ENCODE peak calls at places on chromosomes 16 and 17, in seven cellular contexts. One of them, this sample, is unnamed.

GRCh38 chr16:68251812-68252211 is 6.6 kb downstream of the PLA2G15 start:
- DNase-seq in NCI-H2029 treated with DMSO at 0.1 percent for 48 hours: no peak
- DNase-seq in mesendoderm: no peak
- DNase-seq in T follicular helper cell: no peak
- DNase-seq in choroid plexus epithelial cell: no peak
- DNase-seq in HFFc6: no peak
- DNase-seq in stimulated activated CD4-positive, alpha-beta T cell treated with anti-CD3 and anti-CD28 coated beads, Interleukin-1b, Interleukin-23, amount 100 ng/mL, for 4 hours: no peak
- DNase-seq in this sample: no peak

GRCh38 chr16:84455031-84455430 is 49.4 kb downstream of the MEAK7 start:
- DNase-seq in choroid plexus epithelial cell: no peak
- DNase-seq in T follicular helper cell: no peak
- DNase-seq in HFFc6: no peak
- DNase-seq in stimulated activated CD4-positive, alpha-beta T cell treated with anti-CD3 and anti-CD28 coated beads, Interleukin-1b, Interleukin-23, amount 100 ng/mL, for 4 hours: no peak
- DNase-seq in mesendoderm: no peak
- DNase-seq in NCI-H2029 treated with DMSO at 0.1 percent for 48 hours: no peak
- DNase-seq in this sample: no peak

GRCh38 chr16:77443834-77444460 is 9.1 kb upstream of the ADAMTS18 start:
- DNase-seq in choroid plexus epithelial cell: no peak
- DNase-seq in T follicular helper cell: no peak
- DNase-seq in mesendoderm: no peak
- DNase-seq in HFFc6: no peak
- DNase-seq in NCI-H2029 treated with DMSO at 0.1 percent for 48 hours: peak
- DNase-seq in stimulated activated CD4-positive, alpha-beta T cell treated with anti-CD3 and anti-CD28 coated beads, Interleukin-1b, Interleukin-23, amount 100 ng/mL, for 4 hours: no peak
- DNase-seq in this sample: no peak

GRCh38 chr16:68469728-68470460 is 21.6 kb upstream of the SMPD3 start:
- DNase-seq in HFFc6: no peak
- DNase-seq in stimulated activated CD4-positive, alpha-beta T cell treated with anti-CD3 and anti-CD28 coated beads, Interleukin-1b, Interleukin-23, amount 100 ng/mL, for 4 hours: no peak
- DNase-seq in choroid plexus epithelial cell: no peak
- DNase-seq in mesendoderm: no peak
- DNase-seq in NCI-H2029 treated with DMSO at 0.1 percent for 48 hours: no peak
- DNase-seq in T follicular helper cell: no peak
- DNase-seq in this sample: no peak

GRCh38 chr17:66417300-66417719 is 114.9 kb downstream of the PRKCA start:
- DNase-seq in NCI-H2029 treated with DMSO at 0.1 percent for 48 hours: no peak
- DNase-seq in choroid plexus epithelial cell: no peak
- DNase-seq in mesendoderm: no peak
- DNase-seq in stimulated activated CD4-positive, alpha-beta T cell treated with anti-CD3 and anti-CD28 coated beads, Interleukin-1b, Interleukin-23, amount 100 ng/mL, for 4 hours: no peak
- DNase-seq in T follicular helper cell: no peak
- DNase-seq in HFFc6: no peak
- DNase-seq in this sample: no peak

GRCh38 chr17:67372751-67373150 is 4.3 kb upstream of the PITPNC1 start:
- DNase-seq in T follicular helper cell: no peak
- DNase-seq in NCI-H2029 treated with DMSO at 0.1 percent for 48 hours: no peak
- DNase-seq in choroid plexus epithelial cell: no peak
- DNase-seq in mesendoderm: no peak
- DNase-seq in stimulated activated CD4-positive, alpha-beta T cell treated with anti-CD3 and anti-CD28 coated beads, Interleukin-1b, Interleukin-23, amount 100 ng/mL, for 4 hours: no peak
- DNase-seq in HFFc6: no peak
- DNase-seq in this sample: no peak

GRCh38 chr17:66633322-66633965 is 201.5 kb upstream of the CACNG5 start:
- DNase-seq in stimulated activated CD4-positive, alpha-beta T cell treated with anti-CD3 and anti-CD28 coated beads, Interleukin-1b, Interleukin-23, amount 100 ng/mL, for 4 hours: peak
- DNase-seq in choroid plexus epithelial cell: peak
- DNase-seq in mesendoderm: no peak
- DNase-seq in HFFc6: no peak
- DNase-seq in NCI-H2029 treated with DMSO at 0.1 percent for 48 hours: no peak
- DNase-seq in T follicular helper cell: no peak
- DNase-seq in this sample: no peak

GRCh38 chr17:60585887-60586286 is 14.1 kb upstream of the PPM1D start:
- DNase-seq in mesendoderm: no peak
- DNase-seq in choroid plexus epithelial cell: no peak
- DNase-seq in T follicular helper cell: no peak
- DNase-seq in stimulated activated CD4-positive, alpha-beta T cell treated with anti-CD3 and anti-CD28 coated beads, Interleukin-1b, Interleukin-23, amount 100 ng/mL, for 4 hours: no peak
- DNase-seq in NCI-H2029 treated with DMSO at 0.1 percent for 48 hours: no peak
- DNase-seq in HFFc6: no peak
- DNase-seq in this sample: no peak

GRCh38 chr16:80341242-80341641 is 199.6 kb upstream of the DYNLRB2 start:
- DNase-seq in choroid plexus epithelial cell: no peak
- DNase-seq in stimulated activated CD4-positive, alpha-beta T cell treated with anti-CD3 and anti-CD28 coated beads, Interleukin-1b, Interleukin-23, amount 100 ng/mL, for 4 hours: no peak
- DNase-seq in HFFc6: no peak
- DNase-seq in mesendoderm: peak
- DNase-seq in T follicular helper cell: no peak
- DNase-seq in NCI-H2029 treated with DMSO at 0.1 percent for 48 hours: no peak
- DNase-seq in this sample: no peak

GRCh38 chr17:75267403-75268232 is 3.4 kb downstream of the MIF4GD start:
- DNase-seq in NCI-H2029 treated with DMSO at 0.1 percent for 48 hours: peak
- DNase-seq in HFFc6: no peak
- DNase-seq in T follicular helper cell: no peak
- DNase-seq in stimulated activated CD4-positive, alpha-beta T cell treated with anti-CD3 and anti-CD28 coated beads, Interleukin-1b, Interleukin-23, amount 100 ng/mL, for 4 hours: no peak
- DNase-seq in mesendoderm: peak
- DNase-seq in choroid plexus epithelial cell: no peak
- DNase-seq in this sample: no peak

GRCh38 chr16:84979516-84979915 is 31.8 kb downstream of the ZDHHC7 start:
- DNase-seq in HFFc6: no peak
- DNase-seq in NCI-H2029 treated with DMSO at 0.1 percent for 48 hours: no peak
- DNase-seq in choroid plexus epithelial cell: no peak
- DNase-seq in T follicular helper cell: no peak
- DNase-seq in stimulated activated CD4-positive, alpha-beta T cell treated with anti-CD3 and anti-CD28 coated beads, Interleukin-1b, Interleukin-23, amount 100 ng/mL, for 4 hours: no peak
- DNase-seq in mesendoderm: no peak
- DNase-seq in this sample: no peak

GRCh38 chr16:75931043-75931442 is 204.8 kb upstream of the CPHXL start:
- DNase-seq in mesendoderm: no peak
- DNase-seq in stimulated activated CD4-positive, alpha-beta T cell treated with anti-CD3 and anti-CD28 coated beads, Interleukin-1b, Interleukin-23, amount 100 ng/mL, for 4 hours: no peak
- DNase-seq in choroid plexus epithelial cell: peak
- DNase-seq in HFFc6: peak
- DNase-seq in NCI-H2029 treated with DMSO at 0.1 percent for 48 hours: no peak
- DNase-seq in T follicular helper cell: no peak
- DNase-seq in this sample: no peak

GRCh38 chr17:44906010-44906646 is 6.9 kb upstream of the EFTUD2 start:
- DNase-seq in NCI-H2029 treated with DMSO at 0.1 percent for 48 hours: no peak
- DNase-seq in stimulated activated CD4-positive, alpha-beta T cell treated with anti-CD3 and anti-CD28 coated beads, Interleukin-1b, Interleukin-23, amount 100 ng/mL, for 4 hours: no peak
- DNase-seq in choroid plexus epithelial cell: peak
- DNase-seq in T follicular helper cell: no peak
- DNase-seq in mesendoderm: peak
- DNase-seq in HFFc6: peak
- DNase-seq in this sample: no peak

GRCh38 chr17:59381716-59382570 is 50.5 kb downstream of the YPEL2 start:
- DNase-seq in choroid plexus epithelial cell: peak
- DNase-seq in mesendoderm: no peak
- DNase-seq in NCI-H2029 treated with DMSO at 0.1 percent for 48 hours: peak
- DNase-seq in stimulated activated CD4-positive, alpha-beta T cell treated with anti-CD3 and anti-CD28 coated beads, Interleukin-1b, Interleukin-23, amount 100 ng/mL, for 4 hours: no peak
- DNase-seq in HFFc6: no peak
- DNase-seq in T follicular helper cell: no peak
- DNase-seq in this sample: no peak

GRCh38 chr17:67615011-67615561 is 102.7 kb upstream of the NOL11 start:
- DNase-seq in NCI-H2029 treated with DMSO at 0.1 percent for 48 hours: peak
- DNase-seq in mesendoderm: no peak
- DNase-seq in choroid plexus epithelial cell: no peak
- DNase-seq in T follicular helper cell: no peak
- DNase-seq in HFFc6: no peak
- DNase-seq in stimulated activated CD4-positive, alpha-beta T cell treated with anti-CD3 and anti-CD28 coated beads, Interleukin-1b, Interleukin-23, amount 100 ng/mL, for 4 hours: no peak
- DNase-seq in this sample: no peak

GRCh38 chr16:11784048-11784780 is 12.8 kb downstream of the ZC3H7A start:
- DNase-seq in T follicular helper cell: no peak
- DNase-seq in mesendoderm: no peak
- DNase-seq in NCI-H2029 treated with DMSO at 0.1 percent for 48 hours: no peak
- DNase-seq in HFFc6: no peak
- DNase-seq in choroid plexus epithelial cell: no peak
- DNase-seq in stimulated activated CD4-positive, alpha-beta T cell treated with anti-CD3 and anti-CD28 coated beads, Interleukin-1b, Interleukin-23, amount 100 ng/mL, for 4 hours: no peak
- DNase-seq in this sample: no peak

GRCh38 chr16:50079741-50080140 is 14.0 kb downstream of the HEATR3 start:
- DNase-seq in choroid plexus epithelial cell: peak
- DNase-seq in HFFc6: no peak
- DNase-seq in T follicular helper cell: no peak
- DNase-seq in mesendoderm: no peak
- DNase-seq in stimulated activated CD4-positive, alpha-beta T cell treated with anti-CD3 and anti-CD28 coated beads, Interleukin-1b, Interleukin-23, amount 100 ng/mL, for 4 hours: no peak
- DNase-seq in NCI-H2029 treated with DMSO at 0.1 percent for 48 hours: no peak
- DNase-seq in this sample: no peak

GRCh38 chr17:75813081-75814020 is 28.7 kb downstream of the UNK start:
- DNase-seq in T follicular helper cell: no peak
- DNase-seq in HFFc6: no peak
- DNase-seq in choroid plexus epithelial cell: no peak
- DNase-seq in stimulated activated CD4-positive, alpha-beta T cell treated with anti-CD3 and anti-CD28 coated beads, Interleukin-1b, Interleukin-23, amount 100 ng/mL, for 4 hours: no peak
- DNase-seq in NCI-H2029 treated with DMSO at 0.1 percent for 48 hours: no peak
- DNase-seq in mesendoderm: no peak
- DNase-seq in this sample: no peak

GRCh38 chr16:66459878-66460277 is 32.8 kb downstream of the BEAN1 start:
- DNase-seq in HFFc6: peak
- DNase-seq in stimulated activated CD4-positive, alpha-beta T cell treated with anti-CD3 and anti-CD28 coated beads, Interleukin-1b, Interleukin-23, amount 100 ng/mL, for 4 hours: no peak
- DNase-seq in T follicular helper cell: no peak
- DNase-seq in NCI-H2029 treated with DMSO at 0.1 percent for 48 hours: no peak
- DNase-seq in choroid plexus epithelial cell: peak
- DNase-seq in mesendoderm: peak
- DNase-seq in this sample: no peak

GRCh38 chr17:49512296-49513043 is 17.4 kb downstream of the NGFR start:
- DNase-seq in choroid plexus epithelial cell: no peak
- DNase-seq in NCI-H2029 treated with DMSO at 0.1 percent for 48 hours: no peak
- DNase-seq in HFFc6: no peak
- DNase-seq in stimulated activated CD4-positive, alpha-beta T cell treated with anti-CD3 and anti-CD28 coated beads, Interleukin-1b, Interleukin-23, amount 100 ng/mL, for 4 hours: no peak
- DNase-seq in T follicular helper cell: no peak
- DNase-seq in mesendoderm: peak
- DNase-seq in this sample: no peak

GRCh38 chr16:15983898-15984297 is 34.5 kb downstream of the ABCC1 start:
- DNase-seq in HFFc6: no peak
- DNase-seq in mesendoderm: no peak
- DNase-seq in NCI-H2029 treated with DMSO at 0.1 percent for 48 hours: no peak
- DNase-seq in stimulated activated CD4-positive, alpha-beta T cell treated with anti-CD3 and anti-CD28 coated beads, Interleukin-1b, Interleukin-23, amount 100 ng/mL, for 4 hours: no peak
- DNase-seq in choroid plexus epithelial cell: peak
- DNase-seq in T follicular helper cell: no peak
- DNase-seq in this sample: no peak

GRCh38 chr16:57007530-57007929 is 18.2 kb downstream of the NLRC5 start:
- DNase-seq in mesendoderm: no peak
- DNase-seq in stimulated activated CD4-positive, alpha-beta T cell treated with anti-CD3 and anti-CD28 coated beads, Interleukin-1b, Interleukin-23, amount 100 ng/mL, for 4 hours: no peak
- DNase-seq in choroid plexus epithelial cell: no peak
- DNase-seq in HFFc6: no peak
- DNase-seq in T follicular helper cell: no peak
- DNase-seq in NCI-H2029 treated with DMSO at 0.1 percent for 48 hours: no peak
- DNase-seq in this sample: no peak

GRCh38 chr17:67422887-67423286 is 45.8 kb downstream of the PITPNC1 start:
- DNase-seq in HFFc6: no peak
- DNase-seq in mesendoderm: no peak
- DNase-seq in NCI-H2029 treated with DMSO at 0.1 percent for 48 hours: no peak
- DNase-seq in stimulated activated CD4-positive, alpha-beta T cell treated with anti-CD3 and anti-CD28 coated beads, Interleukin-1b, Interleukin-23, amount 100 ng/mL, for 4 hours: no peak
- DNase-seq in choroid plexus epithelial cell: peak
- DNase-seq in T follicular helper cell: no peak
- DNase-seq in this sample: no peak

GRCh38 chr17:34503804-34504203 is 75.6 kb upstream of the TMEM132E start:
- DNase-seq in HFFc6: no peak
- DNase-seq in stimulated activated CD4-positive, alpha-beta T cell treated with anti-CD3 and anti-CD28 coated beads, Interleukin-1b, Interleukin-23, amount 100 ng/mL, for 4 hours: no peak
- DNase-seq in mesendoderm: no peak
- DNase-seq in choroid plexus epithelial cell: no peak
- DNase-seq in T follicular helper cell: no peak
- DNase-seq in NCI-H2029 treated with DMSO at 0.1 percent for 48 hours: no peak
- DNase-seq in this sample: no peak

GRCh38 chr17:33927732-33928133 is 327.4 kb upstream of the CCL2 start:
- DNase-seq in choroid plexus epithelial cell: peak
- DNase-seq in HFFc6: no peak
- DNase-seq in mesendoderm: peak
- DNase-seq in NCI-H2029 treated with DMSO at 0.1 percent for 48 hours: no peak
- DNase-seq in T follicular helper cell: no peak
- DNase-seq in stimulated activated CD4-positive, alpha-beta T cell treated with anti-CD3 and anti-CD28 coated beads, Interleukin-1b, Interleukin-23, amount 100 ng/mL, for 4 hours: no peak
- DNase-seq in this sample: no peak

GRCh38 chr16:11560701-11561439 is 25.8 kb downstream of the LITAF start:
- DNase-seq in HFFc6: peak
- DNase-seq in T follicular helper cell: peak
- DNase-seq in stimulated activated CD4-positive, alpha-beta T cell treated with anti-CD3 and anti-CD28 coated beads, Interleukin-1b, Interleukin-23, amount 100 ng/mL, for 4 hours: peak
- DNase-seq in mesendoderm: peak
- DNase-seq in NCI-H2029 treated with DMSO at 0.1 percent for 48 hours: no peak
- DNase-seq in choroid plexus epithelial cell: peak
- DNase-seq in this sample: peak

GRCh38 chr17:17324616-17325015 is 21.4 kb downstream of the NT5M start:
- DNase-seq in stimulated activated CD4-positive, alpha-beta T cell treated with anti-CD3 and anti-CD28 coated beads, Interleukin-1b, Interleukin-23, amount 100 ng/mL, for 4 hours: no peak
- DNase-seq in mesendoderm: no peak
- DNase-seq in T follicular helper cell: no peak
- DNase-seq in HFFc6: no peak
- DNase-seq in NCI-H2029 treated with DMSO at 0.1 percent for 48 hours: no peak
- DNase-seq in choroid plexus epithelial cell: no peak
- DNase-seq in this sample: no peak

GRCh38 chr16:13909872-13910303 is 10.1 kb upstream of the ERCC4 start:
- DNase-seq in choroid plexus epithelial cell: peak
- DNase-seq in mesendoderm: no peak
- DNase-seq in stimulated activated CD4-positive, alpha-beta T cell treated with anti-CD3 and anti-CD28 coated beads, Interleukin-1b, Interleukin-23, amount 100 ng/mL, for 4 hours: no peak
- DNase-seq in T follicular helper cell: no peak
- DNase-seq in NCI-H2029 treated with DMSO at 0.1 percent for 48 hours: no peak
- DNase-seq in HFFc6: peak
- DNase-seq in this sample: no peak

GRCh38 chr16:21274172-21274726 is 3.8 kb downstream of the CRYM start:
- DNase-seq in T follicular helper cell: no peak
- DNase-seq in mesendoderm: no peak
- DNase-seq in HFFc6: no peak
- DNase-seq in NCI-H2029 treated with DMSO at 0.1 percent for 48 hours: no peak
- DNase-seq in stimulated activated CD4-positive, alpha-beta T cell treated with anti-CD3 and anti-CD28 coated beads, Interleukin-1b, Interleukin-23, amount 100 ng/mL, for 4 hours: no peak
- DNase-seq in choroid plexus epithelial cell: no peak
- DNase-seq in this sample: no peak

GRCh38 chr16:27222499-27223225 is 19.3 kb downstream of the KDM8 start:
- DNase-seq in NCI-H2029 treated with DMSO at 0.1 percent for 48 hours: no peak
- DNase-seq in stimulated activated CD4-positive, alpha-beta T cell treated with anti-CD3 and anti-CD28 coated beads, Interleukin-1b, Interleukin-23, amount 100 ng/mL, for 4 hours: no peak
- DNase-seq in T follicular helper cell: no peak
- DNase-seq in choroid plexus epithelial cell: peak
- DNase-seq in HFFc6: peak
- DNase-seq in mesendoderm: peak
- DNase-seq in this sample: no peak

GRCh38 chr16:88969361-88969831 is 7.6 kb downstream of the CBFA2T3 start:
- DNase-seq in T follicular helper cell: no peak
- DNase-seq in mesendoderm: no peak
- DNase-seq in NCI-H2029 treated with DMSO at 0.1 percent for 48 hours: no peak
- DNase-seq in stimulated activated CD4-positive, alpha-beta T cell treated with anti-CD3 and anti-CD28 coated beads, Interleukin-1b, Interleukin-23, amount 100 ng/mL, for 4 hours: no peak
- DNase-seq in HFFc6: no peak
- DNase-seq in choroid plexus epithelial cell: no peak
- DNase-seq in this sample: no peak

GRCh38 chr17:63753215-63753614 is 11.6 kb upstream of the STRADA start:
- DNase-seq in T follicular helper cell: no peak
- DNase-seq in mesendoderm: no peak
- DNase-seq in HFFc6: no peak
- DNase-seq in stimulated activated CD4-positive, alpha-beta T cell treated with anti-CD3 and anti-CD28 coated beads, Interleukin-1b, Interleukin-23, amount 100 ng/mL, for 4 hours: no peak
- DNase-seq in NCI-H2029 treated with DMSO at 0.1 percent for 48 hours: no peak
- DNase-seq in choroid plexus epithelial cell: no peak
- DNase-seq in this sample: no peak

GRCh38 chr17:42276359-42276608 is at the start of gene STAT5B:
- DNase-seq in HFFc6: no peak
- DNase-seq in choroid plexus epithelial cell: peak
- DNase-seq in NCI-H2029 treated with DMSO at 0.1 percent for 48 hours: no peak
- DNase-seq in stimulated activated CD4-positive, alpha-beta T cell treated with anti-CD3 and anti-CD28 coated beads, Interleukin-1b, Interleukin-23, amount 100 ng/mL, for 4 hours: peak
- DNase-seq in T follicular helper cell: no peak
- DNase-seq in mesendoderm: peak
- DNase-seq in this sample: peak

GRCh38 chr17:30599424-30600061 is 122.3 kb downstream of the GOSR1 start:
- DNase-seq in HFFc6: no peak
- DNase-seq in stimulated activated CD4-positive, alpha-beta T cell treated with anti-CD3 and anti-CD28 coated beads, Interleukin-1b, Interleukin-23, amount 100 ng/mL, for 4 hours: no peak
- DNase-seq in mesendoderm: no peak
- DNase-seq in T follicular helper cell: no peak
- DNase-seq in choroid plexus epithelial cell: no peak
- DNase-seq in NCI-H2029 treated with DMSO at 0.1 percent for 48 hours: no peak
- DNase-seq in this sample: no peak

GRCh38 chr16:28521436-28521835 is 14.8 kb upstream of the IL27 start:
- DNase-seq in mesendoderm: no peak
- DNase-seq in stimulated activated CD4-positive, alpha-beta T cell treated with anti-CD3 and anti-CD28 coated beads, Interleukin-1b, Interleukin-23, amount 100 ng/mL, for 4 hours: no peak
- DNase-seq in HFFc6: no peak
- DNase-seq in T follicular helper cell: no peak
- DNase-seq in choroid plexus epithelial cell: no peak
- DNase-seq in NCI-H2029 treated with DMSO at 0.1 percent for 48 hours: no peak
- DNase-seq in this sample: no peak

GRCh38 chr17:27804113-27804512 is 3.8 kb upstream of the NOS2 start:
- DNase-seq in mesendoderm: no peak
- DNase-seq in stimulated activated CD4-positive, alpha-beta T cell treated with anti-CD3 and anti-CD28 coated beads, Interleukin-1b, Interleukin-23, amount 100 ng/mL, for 4 hours: no peak
- DNase-seq in choroid plexus epithelial cell: no peak
- DNase-seq in HFFc6: no peak
- DNase-seq in T follicular helper cell: no peak
- DNase-seq in NCI-H2029 treated with DMSO at 0.1 percent for 48 hours: no peak
- DNase-seq in this sample: no peak

GRCh38 chr17:78923660-78924453 is 1.3 kb downstream of the TIMP2 start:
- DNase-seq in mesendoderm: peak
- DNase-seq in stimulated activated CD4-positive, alpha-beta T cell treated with anti-CD3 and anti-CD28 coated beads, Interleukin-1b, Interleukin-23, amount 100 ng/mL, for 4 hours: peak
- DNase-seq in NCI-H2029 treated with DMSO at 0.1 percent for 48 hours: no peak
- DNase-seq in T follicular helper cell: peak
- DNase-seq in HFFc6: no peak
- DNase-seq in choroid plexus epithelial cell: no peak
- DNase-seq in this sample: peak

GRCh38 chr17:80433916-80434666 is 19.1 kb downstream of the ENDOV start:
- DNase-seq in NCI-H2029 treated with DMSO at 0.1 percent for 48 hours: no peak
- DNase-seq in T follicular helper cell: no peak
- DNase-seq in stimulated activated CD4-positive, alpha-beta T cell treated with anti-CD3 and anti-CD28 coated beads, Interleukin-1b, Interleukin-23, amount 100 ng/mL, for 4 hours: no peak
- DNase-seq in mesendoderm: no peak
- DNase-seq in choroid plexus epithelial cell: no peak
- DNase-seq in HFFc6: no peak
- DNase-seq in this sample: no peak